ENCODE peak calls at places on chromosome 12, in ten cellular contexts. One of them, this sample, is unnamed.
A peak's percentile ranks its signal among the peaks of the same experiment; 100 is the strongest.

GRCh38 chr12:62737201-62737600 is 197.7 kb downstream of the PPM1H start:
- DNase-seq in heart right ventricle: no peak
- DNase-seq in fibroblast of the aortic adventitia: no peak
- DNase-seq in MM.1S: no peak
- DNase-seq in kidney: no peak
- DNase-seq in kidney epithelial cell: no peak
- DNase-seq in lower leg skin: no peak
- DNase-seq in brain microvascular endothelial cell: no peak
- DNase-seq in choroid plexus epithelial cell: no peak
- DNase-seq in thoracic aorta: no peak
- DNase-seq in this sample: no peak

GRCh38 chr12:1282670-1283361 is 291.8 kb downstream of the ERC1 start:
- DNase-seq in heart right ventricle: peak; percentile 43
- DNase-seq in fibroblast of the aortic adventitia: peak; percentile 59
- DNase-seq in MM.1S: no peak
- DNase-seq in kidney: no peak
- DNase-seq in kidney epithelial cell: no peak
- DNase-seq in lower leg skin: peak; percentile 60
- DNase-seq in brain microvascular endothelial cell: no peak
- DNase-seq in choroid plexus epithelial cell: peak; percentile 52
- DNase-seq in thoracic aorta: no peak
- DNase-seq in this sample: no peak

GRCh38 chr12:31238764-31239387 is 87.1 kb downstream of the SINHCAF start:
- DNase-seq in heart right ventricle: peak; percentile 32
- DNase-seq in fibroblast of the aortic adventitia: peak; percentile 61
- DNase-seq in MM.1S: peak; percentile 84
- DNase-seq in kidney: peak; percentile 65
- DNase-seq in kidney epithelial cell: no peak
- DNase-seq in lower leg skin: peak; percentile 59
- DNase-seq in brain microvascular endothelial cell: peak; percentile 76
- DNase-seq in choroid plexus epithelial cell: peak; percentile 72
- DNase-seq in thoracic aorta: peak; percentile 31
- DNase-seq in this sample: peak; percentile 79

GRCh38 chr12:95412826-95413311 is 61.1 kb upstream of the METAP2 start:
- DNase-seq in heart right ventricle: no peak
- DNase-seq in fibroblast of the aortic adventitia: peak; percentile 98
- DNase-seq in MM.1S: no peak
- DNase-seq in kidney: no peak
- DNase-seq in kidney epithelial cell: peak; percentile 64
- DNase-seq in lower leg skin: no peak
- DNase-seq in brain microvascular endothelial cell: peak; percentile 83
- DNase-seq in choroid plexus epithelial cell: peak; percentile 95
- DNase-seq in thoracic aorta: no peak
- DNase-seq in this sample: no peak

GRCh38 chr12:49741882-49742620 is 694 bp downstream of the TMBIM6 start:
- DNase-seq in heart right ventricle: peak; percentile 90
- DNase-seq in fibroblast of the aortic adventitia: peak; percentile 82
- DNase-seq in MM.1S: peak; percentile 91
- DNase-seq in kidney: peak; percentile 97
- DNase-seq in kidney epithelial cell: peak; percentile 37
- DNase-seq in lower leg skin: peak; percentile 93
- DNase-seq in brain microvascular endothelial cell: peak; percentile 85
- DNase-seq in choroid plexus epithelial cell: peak; percentile 85
- DNase-seq in thoracic aorta: peak; percentile 83
- DNase-seq in this sample: peak; percentile 92

GRCh38 chr12:46364777-46365580 is 7.6 kb downstream of the SLC38A2 start:
- DNase-seq in heart right ventricle: peak; percentile 71
- DNase-seq in fibroblast of the aortic adventitia: peak; percentile 86
- DNase-seq in MM.1S: no peak
- DNase-seq in kidney: no peak
- DNase-seq in kidney epithelial cell: no peak
- DNase-seq in lower leg skin: no peak
- DNase-seq in brain microvascular endothelial cell: peak; percentile 82
- DNase-seq in choroid plexus epithelial cell: peak; percentile 87
- DNase-seq in thoracic aorta: peak; percentile 38
- DNase-seq in this sample: peak; percentile 41

GRCh38 chr12:56143870-56144269 is 8.5 kb upstream of the MYL6B start:
- DNase-seq in heart right ventricle: peak; percentile 58
- DNase-seq in fibroblast of the aortic adventitia: no peak
- DNase-seq in MM.1S: no peak
- DNase-seq in kidney: peak; percentile 59
- DNase-seq in kidney epithelial cell: no peak
- DNase-seq in lower leg skin: no peak
- DNase-seq in brain microvascular endothelial cell: no peak
- DNase-seq in choroid plexus epithelial cell: no peak
- DNase-seq in thoracic aorta: no peak
- DNase-seq in this sample: no peak

GRCh38 chr12:52054838-52055741 is 3.8 kb downstream of the NR4A1 start:
- DNase-seq in heart right ventricle: no peak
- DNase-seq in fibroblast of the aortic adventitia: peak; percentile 59
- DNase-seq in MM.1S: no peak
- DNase-seq in kidney: no peak
- DNase-seq in kidney epithelial cell: no peak
- DNase-seq in lower leg skin: no peak
- DNase-seq in brain microvascular endothelial cell: no peak
- DNase-seq in choroid plexus epithelial cell: no peak
- DNase-seq in thoracic aorta: no peak
- DNase-seq in this sample: no peak

GRCh38 chr12:89177802-89178201 is 174.5 kb downstream of the DUSP6 start:
- DNase-seq in heart right ventricle: no peak
- DNase-seq in fibroblast of the aortic adventitia: no peak
- DNase-seq in MM.1S: no peak
- DNase-seq in kidney: no peak
- DNase-seq in kidney epithelial cell: no peak
- DNase-seq in lower leg skin: no peak
- DNase-seq in brain microvascular endothelial cell: no peak
- DNase-seq in choroid plexus epithelial cell: no peak
- DNase-seq in thoracic aorta: no peak
- DNase-seq in this sample: no peak

GRCh38 chr12:32140867-32141266 is 34.2 kb downstream of the BICD1 start:
- DNase-seq in heart right ventricle: no peak
- DNase-seq in fibroblast of the aortic adventitia: no peak
- DNase-seq in MM.1S: no peak
- DNase-seq in kidney: no peak
- DNase-seq in kidney epithelial cell: no peak
- DNase-seq in lower leg skin: no peak
- DNase-seq in brain microvascular endothelial cell: no peak
- DNase-seq in choroid plexus epithelial cell: peak; percentile 26
- DNase-seq in thoracic aorta: no peak
- DNase-seq in this sample: no peak

GRCh38 chr12:7433276-7433822 is 10.6 kb downstream of the CD163L1 start:
- DNase-seq in heart right ventricle: no peak
- DNase-seq in fibroblast of the aortic adventitia: peak; percentile 62
- DNase-seq in MM.1S: no peak
- DNase-seq in kidney: no peak
- DNase-seq in kidney epithelial cell: no peak
- DNase-seq in lower leg skin: no peak
- DNase-seq in brain microvascular endothelial cell: peak; percentile 79
- DNase-seq in choroid plexus epithelial cell: peak; percentile 57
- DNase-seq in thoracic aorta: no peak
- DNase-seq in this sample: no peak

GRCh38 chr12:116962197-116962596 is 51.4 kb downstream of the FBXW8 start:
- DNase-seq in heart right ventricle: no peak
- DNase-seq in fibroblast of the aortic adventitia: no peak
- DNase-seq in MM.1S: peak; percentile 16
- DNase-seq in kidney: no peak
- DNase-seq in kidney epithelial cell: no peak
- DNase-seq in lower leg skin: no peak
- DNase-seq in brain microvascular endothelial cell: no peak
- DNase-seq in choroid plexus epithelial cell: no peak
- DNase-seq in thoracic aorta: no peak
- DNase-seq in this sample: peak; percentile 17

GRCh38 chr12:50344775-50345174 is 51.6 kb downstream of the FAM186A start:
- DNase-seq in heart right ventricle: no peak
- DNase-seq in fibroblast of the aortic adventitia: no peak
- DNase-seq in MM.1S: no peak
- DNase-seq in kidney: no peak
- DNase-seq in kidney epithelial cell: no peak
- DNase-seq in lower leg skin: no peak
- DNase-seq in brain microvascular endothelial cell: no peak
- DNase-seq in choroid plexus epithelial cell: no peak
- DNase-seq in thoracic aorta: no peak
- DNase-seq in this sample: no peak

GRCh38 chr12:110853856-110854255 is 7.1 kb downstream of the CCDC63 start:
- DNase-seq in heart right ventricle: no peak
- DNase-seq in fibroblast of the aortic adventitia: peak; percentile 24
- DNase-seq in MM.1S: no peak
- DNase-seq in kidney: no peak
- DNase-seq in kidney epithelial cell: no peak
- DNase-seq in lower leg skin: no peak
- DNase-seq in brain microvascular endothelial cell: no peak
- DNase-seq in choroid plexus epithelial cell: peak; percentile 54
- DNase-seq in thoracic aorta: no peak
- DNase-seq in this sample: no peak

GRCh38 chr12:50924131-50924438 is 28.3 kb upstream of the HIGD1C start:
- DNase-seq in heart right ventricle: no peak
- DNase-seq in fibroblast of the aortic adventitia: no peak
- DNase-seq in MM.1S: no peak
- DNase-seq in kidney: no peak
- DNase-seq in kidney epithelial cell: no peak
- DNase-seq in lower leg skin: no peak
- DNase-seq in brain microvascular endothelial cell: peak; percentile 9
- DNase-seq in choroid plexus epithelial cell: no peak
- DNase-seq in thoracic aorta: no peak
- DNase-seq in this sample: no peak

GRCh38 chr12:9805883-9806282 is 21.4 kb upstream of the KLRF1 start:
- DNase-seq in heart right ventricle: no peak
- DNase-seq in fibroblast of the aortic adventitia: no peak
- DNase-seq in MM.1S: no peak
- DNase-seq in kidney: no peak
- DNase-seq in kidney epithelial cell: no peak
- DNase-seq in lower leg skin: no peak
- DNase-seq in brain microvascular endothelial cell: no peak
- DNase-seq in choroid plexus epithelial cell: no peak
- DNase-seq in thoracic aorta: no peak
- DNase-seq in this sample: no peak

DNA sequence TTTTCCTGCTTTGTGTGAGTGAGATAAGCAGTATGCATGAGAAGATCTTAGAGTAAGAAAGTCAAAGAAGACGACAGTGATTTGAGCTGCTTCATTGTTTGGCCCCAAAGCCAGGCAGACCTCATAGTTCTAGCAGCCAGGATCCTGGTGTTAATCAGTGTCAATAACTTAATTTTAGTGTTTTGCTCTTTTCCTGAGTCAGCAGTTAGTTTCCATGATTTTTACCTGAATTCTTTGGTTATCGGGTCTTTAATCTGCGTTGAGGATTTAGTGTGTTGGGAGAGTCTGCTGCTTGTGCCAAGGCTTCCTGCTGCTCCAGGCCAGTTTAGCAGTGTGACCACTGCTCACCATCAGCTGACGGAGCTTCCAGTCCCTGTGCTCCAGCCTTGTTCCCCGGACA is 241.6 kb upstream of the SOX5 start:
- DNase-seq in heart right ventricle: no peak
- DNase-seq in fibroblast of the aortic adventitia: no peak
- DNase-seq in MM.1S: no peak
- DNase-seq in kidney: no peak
- DNase-seq in kidney epithelial cell: no peak
- DNase-seq in lower leg skin: no peak
- DNase-seq in brain microvascular endothelial cell: no peak
- DNase-seq in choroid plexus epithelial cell: no peak
- DNase-seq in thoracic aorta: no peak
- DNase-seq in this sample: no peak
- TF ChIP-seq CTCF in heart right ventricle: no peak
- TF ChIP-seq CTCF in fibroblast of the aortic adventitia: no peak
- TF ChIP-seq CTCF in MM.1S: no peak
- TF ChIP-seq CTCF in kidney: no peak
- TF ChIP-seq CTCF in kidney epithelial cell: no peak
- TF ChIP-seq CTCF in lower leg skin: no peak
- TF ChIP-seq CTCF in brain microvascular endothelial cell: no peak
- TF ChIP-seq CTCF in choroid plexus epithelial cell: no peak
- TF ChIP-seq CTCF in thoracic aorta: no peak
- TF ChIP-seq CTCF in this sample: no peak

DNA sequence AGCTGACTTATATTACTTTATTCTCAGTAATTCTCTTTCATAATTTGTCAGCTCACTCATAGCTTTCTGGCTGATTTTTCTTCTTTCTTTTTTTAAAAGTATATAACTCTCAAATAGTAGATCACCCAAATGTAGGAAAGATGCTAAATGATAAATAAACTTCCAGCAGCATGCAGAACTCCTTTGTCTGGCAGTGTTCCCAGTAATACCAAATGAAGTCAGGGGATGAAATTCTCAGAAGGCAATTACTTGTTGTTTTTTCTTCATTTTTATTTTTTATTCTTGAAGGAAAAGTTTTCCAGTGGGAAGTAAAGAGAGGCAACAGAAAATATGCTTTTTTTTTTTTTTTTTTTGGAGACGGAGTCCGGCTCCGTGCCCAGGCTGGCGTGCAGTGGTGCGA is 133.2 kb upstream of the SLCO1C1 start:
- DNase-seq in heart right ventricle: no peak
- DNase-seq in fibroblast of the aortic adventitia: peak; percentile 18
- DNase-seq in MM.1S: no peak
- DNase-seq in kidney: no peak
- DNase-seq in kidney epithelial cell: no peak
- DNase-seq in lower leg skin: no peak
- DNase-seq in brain microvascular endothelial cell: peak; percentile 7
- DNase-seq in choroid plexus epithelial cell: peak; percentile 57
- DNase-seq in thoracic aorta: no peak
- DNase-seq in this sample: no peak
- H3K4me3 ChIP-seq in heart right ventricle: no peak overlapping the region
- H3K4me3 ChIP-seq in fibroblast of the aortic adventitia: no peak overlapping the region
- H3K4me3 ChIP-seq in MM.1S: no peak overlapping the region
- H3K4me3 ChIP-seq in kidney: no peak overlapping the region
- H3K4me3 ChIP-seq in kidney epithelial cell: no peak overlapping the region
- H3K4me3 ChIP-seq in lower leg skin: no peak overlapping the region
- H3K4me3 ChIP-seq in brain microvascular endothelial cell: no peak overlapping the region
- H3K4me3 ChIP-seq in choroid plexus epithelial cell: no peak overlapping the region
- H3K4me3 ChIP-seq in thoracic aorta: peak overlapping the region; percentile 66
- H3K4me3 ChIP-seq in this sample: no peak overlapping the region

DNA sequence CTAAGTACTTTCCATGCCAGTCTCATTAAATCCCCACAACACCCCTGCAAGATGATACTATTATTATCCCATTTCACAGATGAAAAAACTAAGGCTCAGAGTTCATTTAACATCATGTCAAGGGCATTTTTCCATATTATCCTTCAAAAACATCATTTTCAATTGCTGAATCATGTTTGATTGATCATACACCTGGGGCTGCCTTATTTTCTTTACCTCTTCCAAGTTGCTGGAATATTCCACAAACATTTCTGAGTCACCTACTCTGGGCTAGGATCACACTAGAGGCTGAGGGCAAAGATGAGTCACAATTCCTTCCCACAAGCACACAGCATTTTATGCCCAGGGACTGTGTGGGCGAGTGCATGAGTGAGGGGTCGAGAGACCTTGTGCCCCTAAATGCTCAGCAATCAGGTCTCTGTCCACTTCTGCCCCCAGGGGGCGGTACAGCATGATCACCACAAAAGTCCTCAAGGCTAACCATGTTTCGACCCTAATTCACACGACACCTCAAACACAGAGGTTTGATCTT is 14.1 kb upstream of the TMEM119 start:
- DNase-seq in heart right ventricle: no peak
- DNase-seq in fibroblast of the aortic adventitia: peak; percentile 78
- DNase-seq in MM.1S: no peak
- DNase-seq in kidney: no peak
- DNase-seq in kidney epithelial cell: peak; percentile 90
- DNase-seq in lower leg skin: no peak
- DNase-seq in brain microvascular endothelial cell: peak; percentile 71
- DNase-seq in choroid plexus epithelial cell: peak; percentile 72
- DNase-seq in thoracic aorta: no peak
- DNase-seq in this sample: peak; percentile 57
- TF ChIP-seq CTCF in heart right ventricle: peak; percentile 35
- TF ChIP-seq CTCF in fibroblast of the aortic adventitia: peak; percentile 39
- TF ChIP-seq CTCF in MM.1S: peak; percentile 42
- TF ChIP-seq CTCF in kidney: no peak
- TF ChIP-seq CTCF in kidney epithelial cell: peak; percentile 44
- TF ChIP-seq CTCF in lower leg skin: no peak
- TF ChIP-seq CTCF in brain microvascular endothelial cell: peak; percentile 72
- TF ChIP-seq CTCF in choroid plexus epithelial cell: peak; percentile 62
- TF ChIP-seq CTCF in thoracic aorta: no peak
- TF ChIP-seq CTCF in this sample: peak; percentile 43

GRCh38 chr12:74031045-74031444 is 506.6 kb upstream of the ATXN7L3B start:
- DNase-seq in heart right ventricle: no peak
- DNase-seq in fibroblast of the aortic adventitia: no peak
- DNase-seq in MM.1S: no peak
- DNase-seq in kidney: no peak
- DNase-seq in kidney epithelial cell: no peak
- DNase-seq in lower leg skin: no peak
- DNase-seq in brain microvascular endothelial cell: no peak
- DNase-seq in choroid plexus epithelial cell: no peak
- DNase-seq in thoracic aorta: no peak
- DNase-seq in this sample: no peak
- H3K4me3 ChIP-seq in heart right ventricle: no peak overlapping the region
- H3K4me3 ChIP-seq in fibroblast of the aortic adventitia: no peak overlapping the region
- H3K4me3 ChIP-seq in MM.1S: no peak overlapping the region
- H3K4me3 ChIP-seq in kidney: no peak overlapping the region
- H3K4me3 ChIP-seq in kidney epithelial cell: no peak overlapping the region
- H3K4me3 ChIP-seq in lower leg skin: no peak overlapping the region
- H3K4me3 ChIP-seq in brain microvascular endothelial cell: no peak overlapping the region
- H3K4me3 ChIP-seq in choroid plexus epithelial cell: no peak overlapping the region
- H3K4me3 ChIP-seq in thoracic aorta: no peak overlapping the region
- H3K4me3 ChIP-seq in this sample: no peak overlapping the region